ENCODE peak calls at places on chromosomes 4 and X, in five cellular contexts. One of them, this sample, is unnamed.

GRCh38 chr4:22987861-22988260 is 295.1 kb downstream of the GBA3 start:
- DNase-seq in HCT116: no peak
- DNase-seq in HepG2: no peak
- DNase-seq in K562: no peak
- DNase-seq in GM12878: no peak
- DNase-seq in this sample: no peak

GRCh38 chr4:3077796-3078195 is 3.3 kb downstream of the HTT start:
- DNase-seq in K562: no peak
- DNase-seq in HCT116: no peak
- DNase-seq in GM12878: peak
- DNase-seq in HepG2: no peak
- DNase-seq in this sample: no peak

GRCh38 chr4:92969650-92970370 is 666.0 kb downstream of the GRID2 start:
- DNase-seq in GM12878: no peak
- DNase-seq in K562: no peak
- DNase-seq in HepG2: peak
- DNase-seq in HCT116: peak
- DNase-seq in this sample: no peak

GRCh38 chr4:20603671-20604313 is 96.5 kb upstream of the PACRGL start:
- DNase-seq in K562: no peak
- DNase-seq in HepG2: no peak
- DNase-seq in GM12878: no peak
- DNase-seq in HCT116: no peak
- DNase-seq in this sample: no peak

GRCh38 chr4:102343964-102344519 is 1.2 kb downstream of the SLC39A8 start:
- DNase-seq in GM12878: peak
- DNase-seq in HCT116: peak
- DNase-seq in HepG2: no peak
- DNase-seq in K562: peak
- DNase-seq in this sample: no peak

GRCh38 chrX:115058276-115058675 is 40.9 kb upstream of the IL13RA2 start:
- DNase-seq in K562: no peak
- DNase-seq in HepG2: no peak
- DNase-seq in HCT116: no peak
- DNase-seq in GM12878: no peak
- DNase-seq in this sample: no peak

GRCh38 chr4:958314-958665 is 15.1 kb downstream of the DGKQ start:
- DNase-seq in HCT116: no peak
- DNase-seq in HepG2: no peak
- DNase-seq in K562: no peak
- DNase-seq in GM12878: no peak
- DNase-seq in this sample: no peak

GRCh38 chrX:45774961-45775360 is 574.3 kb upstream of the DIPK2B start:
- DNase-seq in HCT116: no peak
- DNase-seq in HepG2: no peak
- DNase-seq in K562: no peak
- DNase-seq in GM12878: no peak
- DNase-seq in this sample: no peak

GRCh38 chrX:15107367-15107988 is 162.4 kb downstream of the ASB9 start:
- DNase-seq in HepG2: no peak
- DNase-seq in HCT116: no peak
- DNase-seq in K562: no peak
- DNase-seq in GM12878: no peak
- DNase-seq in this sample: no peak

GRCh38 chrX:3811331-3812311 is 98.2 kb upstream of the PRKX start:
- DNase-seq in HepG2: peak
- DNase-seq in GM12878: peak
- DNase-seq in K562: peak
- DNase-seq in HCT116: peak
- DNase-seq in this sample: no peak

GRCh38 chr4:27916432-27917184 is 1056.0 kb downstream of the STIM2 start:
- DNase-seq in HepG2: no peak
- DNase-seq in HCT116: no peak
- DNase-seq in GM12878: no peak
- DNase-seq in K562: no peak
- DNase-seq in this sample: no peak

GRCh38 chr4:39118034-39118658 is 56.1 kb downstream of the KLHL5 start:
- DNase-seq in HepG2: peak
- DNase-seq in HCT116: no peak
- DNase-seq in GM12878: no peak
- DNase-seq in K562: no peak
- DNase-seq in this sample: no peak

GRCh38 chrX:9494806-9495205 is 29.9 kb downstream of the TBL1X start:
- DNase-seq in GM12878: no peak
- DNase-seq in HepG2: no peak
- DNase-seq in K562: peak
- DNase-seq in HCT116: no peak
- DNase-seq in this sample: no peak

GRCh38 chrX:105706041-105706440 is 116.3 kb upstream of the NRK start:
- DNase-seq in HCT116: no peak
- DNase-seq in GM12878: no peak
- DNase-seq in HepG2: no peak
- DNase-seq in K562: no peak
- DNase-seq in this sample: no peak

GRCh38 chr4:8289956-8290700 is 20.6 kb downstream of the HTRA3 start:
- DNase-seq in HepG2: no peak
- DNase-seq in GM12878: no peak
- DNase-seq in HCT116: no peak
- DNase-seq in K562: no peak
- DNase-seq in this sample: no peak

GRCh38 chr4:83108101-83108861 is 6.2 kb downstream of the PLAC8 start:
- DNase-seq in K562: no peak
- DNase-seq in HepG2: no peak
- DNase-seq in HCT116: no peak
- DNase-seq in GM12878: no peak
- DNase-seq in this sample: no peak

GRCh38 chrX:119984652-119985051 is 41.1 kb upstream of the NKAP start:
- DNase-seq in K562: no peak
- DNase-seq in HepG2: no peak
- DNase-seq in HCT116: no peak
- DNase-seq in GM12878: no peak
- DNase-seq in this sample: no peak

GRCh38 chrX:19846995-19847790 is 40.2 kb downstream of the SH3KBP1 start:
- DNase-seq in GM12878: no peak
- DNase-seq in HCT116: no peak
- DNase-seq in K562: peak
- DNase-seq in HepG2: no peak
- DNase-seq in this sample: peak

GRCh38 chrX:53421772-53422090 is 723 bp downstream of the SMC1A start:
- DNase-seq in HepG2: peak
- DNase-seq in K562: no peak
- DNase-seq in HCT116: no peak
- DNase-seq in GM12878: no peak
- DNase-seq in this sample: no peak

GRCh38 chr4:20639346-20639745 is 60.9 kb upstream of the PACRGL start:
- DNase-seq in HCT116: no peak
- DNase-seq in HepG2: no peak
- DNase-seq in K562: no peak
- DNase-seq in GM12878: no peak
- DNase-seq in this sample: no peak

GRCh38 chr4:85741921-85742591 is 267.1 kb downstream of the ARHGAP24 start:
- DNase-seq in GM12878: no peak
- DNase-seq in HCT116: no peak
- DNase-seq in K562: no peak
- DNase-seq in HepG2: no peak
- DNase-seq in this sample: no peak

GRCh38 chrX:74343970-74344622 is 40.1 kb downstream of the ZCCHC13 start:
- DNase-seq in K562: peak
- DNase-seq in HCT116: peak
- DNase-seq in GM12878: peak
- DNase-seq in HepG2: peak
- DNase-seq in this sample: peak

GRCh38 chrX:46912098-46912672 is at the start of gene JADE3:
- DNase-seq in K562: peak
- DNase-seq in HepG2: peak
- DNase-seq in HCT116: peak
- DNase-seq in GM12878: no peak
- DNase-seq in this sample: peak

GRCh38 chrX:46916273-46916672 is 4.1 kb downstream of the JADE3 start:
- DNase-seq in HCT116: no peak
- DNase-seq in K562: no peak
- DNase-seq in HepG2: no peak
- DNase-seq in GM12878: no peak
- DNase-seq in this sample: no peak

GRCh38 chrX:46910415-46910814 is 1.8 kb upstream of the JADE3 start:
- DNase-seq in K562: no peak
- DNase-seq in HepG2: no peak
- DNase-seq in GM12878: no peak
- DNase-seq in HCT116: no peak
- DNase-seq in this sample: no peak

GRCh38 chrX:46912673-46913491 is 661 bp downstream of the JADE3 start:
- DNase-seq in HCT116: no peak
- DNase-seq in GM12878: no peak
- DNase-seq in HepG2: peak
- DNase-seq in K562: peak
- DNase-seq in this sample: no peak

GRCh38 chrX:46913710-46914109 is 1.5 kb downstream of the JADE3 start:
- DNase-seq in HCT116: no peak
- DNase-seq in GM12878: no peak
- DNase-seq in HepG2: peak
- DNase-seq in K562: no peak
- DNase-seq in this sample: no peak
- TF ChIP-seq SRF in HCT116: no peak
- TF ChIP-seq SRF in GM12878: no peak
- TF ChIP-seq SRF in HepG2: no peak
- TF ChIP-seq SRF in K562: no peak
- TF ChIP-seq SRF in this sample: no peak

GRCh38 chrX:48826876-48827653 is 752 bp downstream of the ERAS start:
- DNase-seq in HCT116: no peak
- DNase-seq in HepG2: no peak
- DNase-seq in GM12878: no peak
- DNase-seq in K562: no peak
- DNase-seq in this sample: no peak
- TF ChIP-seq EZH2 in HCT116: no peak
- TF ChIP-seq EZH2 in HepG2: no peak
- TF ChIP-seq EZH2 in GM12878: no peak
- TF ChIP-seq EZH2 in K562: no peak
- TF ChIP-seq EZH2 in this sample: no peak

DNA sequence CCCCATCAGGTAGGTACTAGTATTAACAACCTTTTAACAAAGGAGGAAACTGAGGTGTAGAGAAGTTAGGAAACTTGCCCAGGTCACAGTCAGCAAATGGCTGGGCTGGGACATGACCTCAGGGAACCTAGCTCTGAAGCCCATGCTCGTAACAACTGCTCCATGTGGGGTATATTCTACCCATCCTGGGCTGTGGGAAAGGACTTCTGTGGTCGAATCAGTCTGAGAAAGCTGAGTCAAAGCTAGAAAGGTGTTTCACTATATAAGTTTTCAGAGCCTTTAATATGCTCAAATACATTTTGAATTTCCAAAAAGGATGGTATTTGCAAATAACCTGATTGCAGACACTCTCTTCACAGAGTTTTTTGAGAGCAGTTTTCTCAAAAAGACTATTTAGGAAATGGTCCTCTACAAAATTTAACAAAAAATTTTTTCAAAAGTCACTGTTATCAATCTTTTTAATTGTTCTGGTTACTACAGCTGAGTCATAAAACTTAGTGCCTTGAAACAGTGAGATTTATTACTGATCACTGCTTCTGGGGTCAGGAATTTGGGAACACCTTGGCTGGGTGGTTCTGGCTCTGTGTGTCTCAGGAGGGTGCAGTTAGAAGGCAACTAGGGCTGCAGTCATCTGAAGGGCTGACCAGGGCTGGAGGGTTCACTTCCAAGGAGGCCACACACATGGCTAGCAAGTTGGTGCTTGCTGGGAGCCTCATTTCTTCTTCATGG is 53.6 kb downstream of the NSG1 start:
- DNase-seq in HepG2: no peak
- DNase-seq in HCT116: no peak
- DNase-seq in K562: no peak
- DNase-seq in GM12878: peak
- DNase-seq in this sample: no peak
- TF ChIP-seq SRF in HepG2: no peak
- TF ChIP-seq SRF in HCT116: no peak
- TF ChIP-seq SRF in K562: no peak
- TF ChIP-seq SRF in GM12878: no peak
- TF ChIP-seq SRF in this sample: no peak

GRCh38 chr4:41256740-41257256 is at the start of gene UCHL1:
- DNase-seq in GM12878: no peak
- DNase-seq in HCT116: no peak
- DNase-seq in K562: no peak
- DNase-seq in HepG2: no peak
- DNase-seq in this sample: peak
- TF ChIP-seq EZH2 in GM12878: no peak
- TF ChIP-seq EZH2 in HCT116: no peak
- TF ChIP-seq EZH2 in K562: no peak
- TF ChIP-seq EZH2 in HepG2: no peak
- TF ChIP-seq EZH2 in this sample: no peak

GRCh38 chrX:31988975-31989374 is 917.1 kb upstream of the FTHL17 start:
- DNase-seq in GM12878: no peak
- DNase-seq in HepG2: no peak
- DNase-seq in HCT116: no peak
- DNase-seq in K562: no peak
- DNase-seq in this sample: no peak

GRCh38 chrX:31993635-31994034 is 921.8 kb upstream of the FTHL17 start:
- DNase-seq in HepG2: peak
- DNase-seq in GM12878: no peak
- DNase-seq in K562: no peak
- DNase-seq in HCT116: no peak
- DNase-seq in this sample: no peak
- TF ChIP-seq SRF in HepG2: no peak
- TF ChIP-seq SRF in GM12878: no peak
- TF ChIP-seq SRF in K562: no peak
- TF ChIP-seq SRF in HCT116: no peak
- TF ChIP-seq SRF in this sample: no peak

GRCh38 chr4:112515278-112516075 is 503 bp downstream of the NEUROG2 start:
- DNase-seq in GM12878: no peak
- DNase-seq in HepG2: no peak
- DNase-seq in K562: peak
- DNase-seq in HCT116: no peak
- DNase-seq in this sample: no peak

GRCh38 chr4:112517067-112517588 is 1.1 kb upstream of the NEUROG2 start:
- DNase-seq in GM12878: peak
- DNase-seq in HepG2: no peak
- DNase-seq in K562: no peak
- DNase-seq in HCT116: no peak
- DNase-seq in this sample: no peak

GRCh38 chr4:112516401-112517066 is 554 bp upstream of the NEUROG2 start:
- DNase-seq in HCT116: no peak
- DNase-seq in GM12878: no peak
- DNase-seq in K562: peak
- DNase-seq in HepG2: no peak
- DNase-seq in this sample: peak

GRCh38 chr4:112514449-112515277 is 1.3 kb downstream of the NEUROG2 start:
- DNase-seq in GM12878: no peak
- DNase-seq in K562: no peak
- DNase-seq in HCT116: no peak
- DNase-seq in HepG2: no peak
- DNase-seq in this sample: no peak

GRCh38 chr4:112516076-112516385 is at the start of gene NEUROG2:
- DNase-seq in K562: no peak
- DNase-seq in HepG2: no peak
- DNase-seq in HCT116: no peak
- DNase-seq in GM12878: no peak
- DNase-seq in this sample: no peak
- TF ChIP-seq EZH2 in K562: no peak
- TF ChIP-seq EZH2 in HepG2: no peak
- TF ChIP-seq EZH2 in HCT116: no peak
- TF ChIP-seq EZH2 in GM12878: no peak
- TF ChIP-seq EZH2 in this sample: no peak

This sample was measured in H1.